ENCODE peak calls at places on chromosomes 4 and X, in six cellular contexts. One of them, this sample, is unnamed. For H3K9me2, the result is how much of the 10 kb centered on the place peaks cover.

GRCh38 chr4:106312377-106312776 is 3.6 kb downstream of the TBCK start:
- DNase-seq in Karpas-422: no peak
- DNase-seq in SK-N-SH: no peak
- DNase-seq in PC-3: no peak
- DNase-seq in GM23248: peak
- DNase-seq in HCT116: no peak
- DNase-seq in this sample: no peak

GRCh38 chr4:40307627-40308497 is 27.3 kb upstream of the CHRNA9 start:
- DNase-seq in PC-3: no peak
- DNase-seq in GM23248: no peak
- DNase-seq in SK-N-SH: no peak
- DNase-seq in Karpas-422: peak
- DNase-seq in HCT116: no peak
- DNase-seq in this sample: peak

GRCh38 chr4:183905081-183905592 is at the start of gene STOX2:
- DNase-seq in PC-3: peak
- DNase-seq in GM23248: peak
- DNase-seq in SK-N-SH: peak
- DNase-seq in HCT116: no peak
- DNase-seq in Karpas-422: no peak
- DNase-seq in this sample: no peak

GRCh38 chr4:184403384-184403781 is 71.0 kb downstream of the IRF2 start:
- DNase-seq in HCT116: no peak
- DNase-seq in SK-N-SH: no peak
- DNase-seq in GM23248: peak
- DNase-seq in PC-3: no peak
- DNase-seq in Karpas-422: no peak
- DNase-seq in this sample: no peak

GRCh38 chr4:94446386-94446785 is 5.4 kb upstream of the PDLIM5 start:
- DNase-seq in GM23248: peak
- DNase-seq in SK-N-SH: no peak
- DNase-seq in Karpas-422: no peak
- DNase-seq in PC-3: peak
- DNase-seq in HCT116: no peak
- DNase-seq in this sample: no peak

GRCh38 chr4:160299608-160300007 is 1196.7 kb downstream of the RAPGEF2 start:
- DNase-seq in GM23248: no peak
- DNase-seq in Karpas-422: no peak
- DNase-seq in SK-N-SH: peak
- DNase-seq in HCT116: no peak
- DNase-seq in PC-3: peak
- DNase-seq in this sample: no peak

GRCh38 chr4:78922207-78922606 is 17.0 kb downstream of the PAQR3 start:
- DNase-seq in SK-N-SH: no peak
- DNase-seq in PC-3: no peak
- DNase-seq in GM23248: peak
- DNase-seq in Karpas-422: no peak
- DNase-seq in HCT116: no peak
- DNase-seq in this sample: no peak

GRCh38 chr4:80138556-80139538 is 58.5 kb upstream of the PRDM8 start:
- DNase-seq in HCT116: no peak
- DNase-seq in Karpas-422: no peak
- DNase-seq in PC-3: peak
- DNase-seq in SK-N-SH: no peak
- DNase-seq in GM23248: peak
- DNase-seq in this sample: peak

GRCh38 chr4:7823416-7823824 is 116.2 kb downstream of the AFAP1 start:
- DNase-seq in GM23248: peak
- DNase-seq in Karpas-422: no peak
- DNase-seq in PC-3: no peak
- DNase-seq in HCT116: no peak
- DNase-seq in SK-N-SH: peak
- DNase-seq in this sample: no peak

GRCh38 chr4:59960143-59960542 is 1240.0 kb upstream of the ADGRL3 start:
- DNase-seq in PC-3: no peak
- DNase-seq in HCT116: no peak
- DNase-seq in Karpas-422: no peak
- DNase-seq in GM23248: no peak
- DNase-seq in SK-N-SH: no peak
- DNase-seq in this sample: no peak

GRCh38 chrX:12441376-12442128 is 303.3 kb downstream of the FRMPD4 start:
- DNase-seq in Karpas-422: no peak
- DNase-seq in HCT116: no peak
- DNase-seq in GM23248: peak
- DNase-seq in SK-N-SH: no peak
- DNase-seq in PC-3: peak
- DNase-seq in this sample: no peak

GRCh38 chr4:62457356-62457755 is 1257.2 kb downstream of the ADGRL3 start:
- DNase-seq in HCT116: no peak
- DNase-seq in SK-N-SH: no peak
- DNase-seq in GM23248: no peak
- DNase-seq in PC-3: peak
- DNase-seq in Karpas-422: no peak
- DNase-seq in this sample: no peak

GRCh38 chr4:56803473-56803872 is 18.0 kb downstream of the SPINK2 start:
- DNase-seq in GM23248: no peak
- DNase-seq in SK-N-SH: no peak
- DNase-seq in HCT116: no peak
- DNase-seq in PC-3: peak
- DNase-seq in Karpas-422: no peak
- DNase-seq in this sample: peak

DNA sequence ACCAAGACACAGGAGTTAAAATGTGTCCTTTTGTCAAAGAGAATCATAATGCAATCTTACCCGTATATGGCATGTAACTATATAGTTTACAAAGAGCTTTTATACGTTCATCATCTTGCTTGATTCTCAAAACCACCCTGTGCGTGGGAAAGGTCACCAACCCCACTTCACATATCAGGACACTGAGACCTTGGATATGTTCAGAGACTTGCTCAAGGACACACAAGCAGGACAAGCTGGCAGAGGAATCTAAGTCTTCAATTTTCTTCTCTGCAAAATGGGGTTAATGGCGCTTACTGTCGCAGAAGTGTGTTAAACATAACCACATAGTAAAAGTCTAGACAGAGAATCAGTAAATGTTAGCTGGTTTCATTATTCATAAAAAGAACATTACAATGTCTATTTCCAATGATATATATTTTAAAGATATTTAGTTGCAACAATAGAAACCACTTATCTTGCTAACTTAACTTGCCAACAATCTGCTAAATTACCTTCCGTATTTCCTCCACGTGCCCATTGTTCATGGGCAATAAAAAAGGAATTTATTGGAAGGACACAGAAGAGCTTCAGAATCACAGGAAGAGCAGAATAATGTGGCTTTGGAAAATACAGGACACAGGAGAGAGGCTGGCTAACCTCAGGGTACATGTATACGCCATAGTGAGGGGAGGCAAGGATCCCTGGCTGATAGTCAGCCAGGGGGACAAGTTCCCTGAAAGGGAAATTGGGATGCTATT is 64.6 kb upstream of the TAPT1 start:
- DNase-seq in SK-N-SH: no peak
- DNase-seq in GM23248: no peak
- DNase-seq in HCT116: no peak
- DNase-seq in PC-3: no peak
- DNase-seq in Karpas-422: no peak
- DNase-seq in this sample: no peak
- H2AFZ ChIP-seq in SK-N-SH: peak
- H2AFZ ChIP-seq in GM23248: no peak
- H2AFZ ChIP-seq in HCT116: no peak
- H2AFZ ChIP-seq in PC-3: no peak
- H2AFZ ChIP-seq in Karpas-422: no peak
- H2AFZ ChIP-seq in this sample: no peak

GRCh38 chr4:88610771-88611170 is 18.5 kb downstream of the HERC3 start:
- DNase-seq in SK-N-SH: no peak
- DNase-seq in HCT116: no peak
- DNase-seq in Karpas-422: no peak
- DNase-seq in GM23248: peak
- DNase-seq in PC-3: no peak
- DNase-seq in this sample: no peak
- H3K9me2 ChIP-seq in SK-N-SH: under half
- H3K9me2 ChIP-seq in HCT116: under half
- H3K9me2 ChIP-seq in Karpas-422: under half
- H3K9me2 ChIP-seq in GM23248: under half
- H3K9me2 ChIP-seq in PC-3: under half
- H3K9me2 ChIP-seq in this sample: under half

DNA sequence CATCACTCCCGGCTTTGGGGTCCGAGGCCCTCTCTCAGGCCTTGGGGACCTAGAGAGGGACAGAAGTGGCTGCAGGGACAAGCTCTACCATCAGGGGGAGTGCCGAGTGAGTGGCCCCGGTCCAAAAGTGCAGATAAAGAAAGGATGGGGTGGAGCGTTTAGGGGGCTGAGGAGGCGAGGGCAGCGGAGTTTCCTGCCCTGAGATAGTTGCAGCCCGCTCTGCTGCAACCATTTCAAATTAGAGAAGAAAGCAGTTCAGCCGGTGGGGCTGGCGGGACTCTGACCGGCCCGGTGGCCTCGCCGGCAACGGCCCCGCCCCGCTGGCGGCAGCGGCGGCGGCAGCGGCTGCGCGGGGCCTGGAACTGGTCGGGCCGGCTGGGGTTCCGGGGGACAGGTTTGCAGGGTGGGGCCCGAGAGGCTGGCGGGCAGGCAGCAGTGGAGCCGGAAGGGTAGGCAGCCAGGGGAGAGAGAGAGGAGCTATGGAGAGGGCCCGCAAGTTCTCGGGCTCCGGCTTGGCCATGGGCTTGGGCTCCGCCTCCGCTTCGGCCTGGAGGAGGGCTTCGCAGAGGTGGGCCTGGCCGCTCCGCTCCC is 7.6 kb downstream of the DLG3 start:
- DNase-seq in HCT116: peak
- DNase-seq in SK-N-SH: peak
- DNase-seq in GM23248: peak
- DNase-seq in PC-3: peak
- DNase-seq in Karpas-422: peak
- DNase-seq in this sample: peak
- H3K9ac ChIP-seq in HCT116: peak
- H3K9ac ChIP-seq in SK-N-SH: no peak
- H3K9ac ChIP-seq in GM23248: peak
- H3K9ac ChIP-seq in PC-3: peak
- H3K9ac ChIP-seq in Karpas-422: peak
- H3K9ac ChIP-seq in this sample: peak

GRCh38 chr4:111945014-111945413 is 200.2 kb upstream of the FAM241A start:
- DNase-seq in GM23248: peak
- DNase-seq in SK-N-SH: no peak
- DNase-seq in Karpas-422: no peak
- DNase-seq in PC-3: peak
- DNase-seq in HCT116: no peak
- DNase-seq in this sample: no peak
- H2AFZ ChIP-seq in GM23248: no peak
- H2AFZ ChIP-seq in SK-N-SH: no peak
- H2AFZ ChIP-seq in Karpas-422: no peak
- H2AFZ ChIP-seq in PC-3: no peak
- H2AFZ ChIP-seq in HCT116: no peak
- H2AFZ ChIP-seq in this sample: no peak

GRCh38 chr4:89661490-89661889 is 175.5 kb downstream of the SNCA start:
- DNase-seq in Karpas-422: no peak
- DNase-seq in GM23248: peak
- DNase-seq in PC-3: peak
- DNase-seq in HCT116: no peak
- DNase-seq in SK-N-SH: no peak
- DNase-seq in this sample: no peak
- H3K9me2 ChIP-seq in Karpas-422: under half
- H3K9me2 ChIP-seq in GM23248: under half
- H3K9me2 ChIP-seq in PC-3: under half
- H3K9me2 ChIP-seq in HCT116: under half
- H3K9me2 ChIP-seq in SK-N-SH: under half
- H3K9me2 ChIP-seq in this sample: under half

GRCh38 chrX:153921511-153922285 is 4.4 kb downstream of the ARHGAP4 start:
- DNase-seq in GM23248: peak
- DNase-seq in Karpas-422: no peak
- DNase-seq in SK-N-SH: peak
- DNase-seq in HCT116: no peak
- DNase-seq in PC-3: no peak
- DNase-seq in this sample: no peak
- H3K9ac ChIP-seq in GM23248: no peak
- H3K9ac ChIP-seq in Karpas-422: no peak
- H3K9ac ChIP-seq in SK-N-SH: no peak
- H3K9ac ChIP-seq in HCT116: no peak
- H3K9ac ChIP-seq in PC-3: no peak
- H3K9ac ChIP-seq in this sample: no peak

DNA sequence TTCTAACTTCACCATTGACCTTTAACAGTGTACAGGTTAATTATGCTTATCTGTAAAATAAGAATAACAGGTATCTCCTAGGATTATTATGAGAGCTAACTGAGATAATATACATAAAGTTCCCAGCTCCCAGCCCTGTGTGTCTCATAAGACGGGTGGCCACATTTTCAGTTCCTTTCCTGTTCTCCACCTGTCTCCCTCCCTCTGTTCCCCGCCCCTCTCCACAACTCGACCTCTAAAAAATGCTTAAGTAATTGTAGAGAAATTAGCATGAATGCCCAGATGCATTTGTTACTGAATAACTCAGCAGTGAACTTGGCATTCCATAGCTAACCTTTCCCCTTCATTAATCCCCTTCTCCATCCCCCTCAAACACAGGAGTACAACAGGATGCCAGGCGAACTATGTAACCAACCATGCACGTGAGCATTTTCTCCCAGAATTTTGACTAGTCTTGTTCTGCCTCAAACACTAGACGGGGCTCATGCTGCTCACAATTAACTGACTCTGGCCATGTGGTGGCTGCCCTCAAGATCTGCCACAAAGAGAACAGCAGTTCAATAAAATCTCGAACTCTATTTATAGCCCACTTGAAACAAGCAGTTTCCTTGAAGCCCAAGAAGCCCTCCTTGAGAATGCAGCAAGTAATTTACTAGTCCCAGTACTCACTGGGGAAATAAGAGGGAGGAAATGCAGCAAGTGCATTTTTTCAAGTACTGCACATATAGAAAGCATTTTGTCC is 351.2 kb downstream of the ARHGAP24 start:
- DNase-seq in Karpas-422: peak
- DNase-seq in HCT116: no peak
- DNase-seq in SK-N-SH: peak
- DNase-seq in GM23248: peak
- DNase-seq in PC-3: peak
- DNase-seq in this sample: peak
- H2AFZ ChIP-seq in Karpas-422: no peak
- H2AFZ ChIP-seq in HCT116: no peak
- H2AFZ ChIP-seq in SK-N-SH: no peak
- H2AFZ ChIP-seq in GM23248: no peak
- H2AFZ ChIP-seq in PC-3: peak
- H2AFZ ChIP-seq in this sample: peak

GRCh38 chr4:28357985-28358384 is 1497.3 kb downstream of the STIM2 start:
- DNase-seq in Karpas-422: no peak
- DNase-seq in SK-N-SH: no peak
- DNase-seq in PC-3: peak
- DNase-seq in GM23248: peak
- DNase-seq in HCT116: peak
- DNase-seq in this sample: no peak
- H3K9me2 ChIP-seq in Karpas-422: under half
- H3K9me2 ChIP-seq in SK-N-SH: under half
- H3K9me2 ChIP-seq in PC-3: under half
- H3K9me2 ChIP-seq in GM23248: under half
- H3K9me2 ChIP-seq in HCT116: under half
- H3K9me2 ChIP-seq in this sample: under half

This sample was measured in MM.1S.